ENCODE peak calls at places on chromosomes 12 and 14, in four cellular contexts. X is stimulated activated CD4-positive, alpha-beta T cell treated with anti-CD3 and anti-CD28 coated beads, Interleukin-1b, Interleukin-23, amount 100 ng/mL, for 1 hour; Z is left colon; W is cardiac muscle cell. C is an unnamed sample.

GRCh38 chr12:6452908-6453630 is 1.2 kb downstream of the TAPBPL start:
- DNase-seq in W (no peak), X (no peak), Z (peak), C (peak)

GRCh38 chr12:44441155-44441554 is 435.0 kb downstream of the NELL2 start:
- DNase-seq in X (no peak), Z (no peak), W (no peak), C (no peak)

GRCh38 chr14:44960146-44960545 is 1.6 kb downstream of the KLHL28 start:
- DNase-seq in Z (no peak), W (no peak), X (no peak), C (no peak)

GRCh38 chr14:89283327-89284060 is 133.5 kb downstream of the FOXN3 start:
- DNase-seq in X (no peak), Z (no peak), W (no peak), C (no peak)

GRCh38 chr12:96219700-96220206 is 25.6 kb downstream of the ELK3 start:
- DNase-seq in W (no peak), Z (no peak), X (no peak), C (no peak)

GRCh38 chr14:34297786-34298520 is 164.1 kb downstream of the SPTSSA start:
- DNase-seq in X (no peak), Z (no peak), W (no peak), C (no peak)

GRCh38 chr14:25074112-25074511 is 24.2 kb upstream of the STXBP6 start:
- DNase-seq in W (no peak), Z (no peak), X (no peak), C (no peak)

GRCh38 chr14:55129086-55129427 is at the start of gene LGALS3:
- DNase-seq in X (no peak), W (peak), Z (peak), C (peak)

GRCh38 chr12:44046732-44047417 is 211.0 kb downstream of the TMEM117 start:
- DNase-seq in Z (no peak), W (no peak), X (no peak), C (no peak)

GRCh38 chr12:3005736-3006135 is 46.5 kb downstream of the TEAD4 start:
- DNase-seq in Z (no peak), X (no peak), W (no peak), C (no peak)

GRCh38 chr12:94157891-94158495 is 9.6 kb downstream of the PLXNC1 start:
- DNase-seq in Z (no peak), X (no peak), W (no peak), C (no peak)

GRCh38 chr12:21906919-21907642 is 34.1 kb downstream of the ABCC9 start:
- DNase-seq in Z (no peak), W (no peak), X (no peak), C (no peak)

GRCh38 chr14:77037886-77038511 is 9.5 kb upstream of the IRF2BPL start:
- DNase-seq in X (no peak), W (peak), Z (peak), C (no peak)

GRCh38 chr12:91551927-91552326 is 369.3 kb upstream of the DCN start:
- DNase-seq in Z (peak), X (no peak), W (no peak), C (no peak)

C was measured in right cardiac atrium.